ENCODE peak calls at places on chromosomes 1 and 21, in seven cellular contexts. One of them, this sample, is unnamed.

GRCh38 chr1:245409341-245410195 is 254.8 kb downstream of the KIF26B start:
- DNase-seq in natural killer cell: no peak
- DNase-seq in cardiac fibroblast: no peak
- DNase-seq in K562: no peak
- DNase-seq in NB4: no peak
- DNase-seq in mammary epithelial cell: no peak
- DNase-seq in pancreas: no peak
- DNase-seq in this sample: no peak

GRCh38 chr1:107339775-107340174 is 198.9 kb downstream of the NTNG1 start:
- DNase-seq in natural killer cell: no peak
- DNase-seq in cardiac fibroblast: no peak
- DNase-seq in K562: no peak
- DNase-seq in NB4: no peak
- DNase-seq in mammary epithelial cell: no peak
- DNase-seq in pancreas: no peak
- DNase-seq in this sample: no peak

GRCh38 chr1:199665371-199665770 is 362.1 kb upstream of the NR5A2 start:
- DNase-seq in natural killer cell: no peak
- DNase-seq in cardiac fibroblast: no peak
- DNase-seq in K562: no peak
- DNase-seq in NB4: no peak
- DNase-seq in mammary epithelial cell: no peak
- DNase-seq in pancreas: no peak
- DNase-seq in this sample: no peak

GRCh38 chr1:34147301-34147700 is 17.7 kb downstream of the CSMD2 start:
- DNase-seq in natural killer cell: no peak
- DNase-seq in cardiac fibroblast: no peak
- DNase-seq in K562: no peak
- DNase-seq in NB4: no peak
- DNase-seq in mammary epithelial cell: no peak
- DNase-seq in pancreas: no peak
- DNase-seq in this sample: no peak

GRCh38 chr1:41709873-41710272 is 208.8 kb downstream of the HIVEP3 start:
- DNase-seq in natural killer cell: no peak
- DNase-seq in cardiac fibroblast: no peak
- DNase-seq in K562: no peak
- DNase-seq in NB4: peak
- DNase-seq in mammary epithelial cell: no peak
- DNase-seq in pancreas: no peak
- DNase-seq in this sample: no peak

GRCh38 chr1:117628343-117628742 is 22.5 kb downstream of the TENT5C start:
- DNase-seq in natural killer cell: no peak
- DNase-seq in cardiac fibroblast: no peak
- DNase-seq in K562: no peak
- DNase-seq in NB4: no peak
- DNase-seq in mammary epithelial cell: no peak
- DNase-seq in pancreas: no peak
- DNase-seq in this sample: no peak

GRCh38 chr1:198232940-198233675 is 76.3 kb downstream of the NEK7 start:
- DNase-seq in natural killer cell: no peak
- DNase-seq in cardiac fibroblast: no peak
- DNase-seq in K562: no peak
- DNase-seq in NB4: no peak
- DNase-seq in mammary epithelial cell: peak
- DNase-seq in pancreas: no peak
- DNase-seq in this sample: no peak

GRCh38 chr1:84170171-84170570 is 26.1 kb downstream of the PRKACB start:
- DNase-seq in natural killer cell: no peak
- DNase-seq in cardiac fibroblast: no peak
- DNase-seq in K562: no peak
- DNase-seq in NB4: no peak
- DNase-seq in mammary epithelial cell: no peak
- DNase-seq in pancreas: no peak
- DNase-seq in this sample: no peak

GRCh38 chr1:41784516-41785279 is 134.0 kb downstream of the HIVEP3 start:
- DNase-seq in natural killer cell: no peak
- DNase-seq in cardiac fibroblast: no peak
- DNase-seq in K562: no peak
- DNase-seq in NB4: peak
- DNase-seq in mammary epithelial cell: no peak
- DNase-seq in pancreas: no peak
- DNase-seq in this sample: no peak

GRCh38 chr1:226938903-226939438 is 1.1 kb upstream of the COQ8A start:
- DNase-seq in natural killer cell: no peak
- DNase-seq in cardiac fibroblast: peak
- DNase-seq in K562: no peak
- DNase-seq in NB4: peak
- DNase-seq in mammary epithelial cell: peak
- DNase-seq in pancreas: no peak
- DNase-seq in this sample: no peak

GRCh38 chr21:27776925-27777553 is 810.2 kb upstream of the ADAMTS5 start:
- DNase-seq in natural killer cell: no peak
- DNase-seq in cardiac fibroblast: peak
- DNase-seq in K562: no peak
- DNase-seq in NB4: no peak
- DNase-seq in mammary epithelial cell: no peak
- DNase-seq in pancreas: peak
- DNase-seq in this sample: no peak

GRCh38 chr1:43331688-43332087 is 5.9 kb upstream of the MPL start:
- DNase-seq in natural killer cell: no peak
- DNase-seq in cardiac fibroblast: no peak
- DNase-seq in K562: no peak
- DNase-seq in NB4: no peak
- DNase-seq in mammary epithelial cell: no peak
- DNase-seq in pancreas: no peak
- DNase-seq in this sample: no peak

GRCh38 chr1:64162151-64162550 is 41.3 kb upstream of the UBE2U start:
- DNase-seq in natural killer cell: no peak
- DNase-seq in cardiac fibroblast: no peak
- DNase-seq in K562: no peak
- DNase-seq in NB4: no peak
- DNase-seq in mammary epithelial cell: no peak
- DNase-seq in pancreas: no peak
- DNase-seq in this sample: no peak

GRCh38 chr1:41802532-41803501 is 115.9 kb downstream of the HIVEP3 start:
- DNase-seq in natural killer cell: peak
- DNase-seq in cardiac fibroblast: no peak
- DNase-seq in K562: no peak
- DNase-seq in NB4: peak
- DNase-seq in mammary epithelial cell: peak
- DNase-seq in pancreas: no peak
- DNase-seq in this sample: no peak

GRCh38 chr21:29175408-29176147 is 45.1 kb downstream of the MAP3K7CL start:
- DNase-seq in natural killer cell: no peak
- DNase-seq in cardiac fibroblast: peak
- DNase-seq in K562: no peak
- DNase-seq in NB4: no peak
- DNase-seq in mammary epithelial cell: no peak
- DNase-seq in pancreas: peak
- DNase-seq in this sample: peak

GRCh38 chr1:111406325-111406768 is 21.2 kb downstream of the OVGP1 start:
- DNase-seq in natural killer cell: no peak
- DNase-seq in cardiac fibroblast: peak
- DNase-seq in K562: no peak
- DNase-seq in NB4: no peak
- DNase-seq in mammary epithelial cell: peak
- DNase-seq in pancreas: peak
- DNase-seq in this sample: no peak

GRCh38 chr1:169644298-169644697 is 14.4 kb upstream of the SELP start:
- DNase-seq in natural killer cell: no peak
- DNase-seq in cardiac fibroblast: no peak
- DNase-seq in K562: no peak
- DNase-seq in NB4: no peak
- DNase-seq in mammary epithelial cell: no peak
- DNase-seq in pancreas: no peak
- DNase-seq in this sample: no peak

GRCh38 chr1:170267317-170267716 is 121.6 kb downstream of the NTMT2 start:
- DNase-seq in natural killer cell: no peak
- DNase-seq in cardiac fibroblast: peak
- DNase-seq in K562: no peak
- DNase-seq in NB4: no peak
- DNase-seq in mammary epithelial cell: no peak
- DNase-seq in pancreas: no peak
- DNase-seq in this sample: no peak

GRCh38 chr1:14746393-14746792 is 147.9 kb downstream of the KAZN start:
- DNase-seq in natural killer cell: no peak
- DNase-seq in cardiac fibroblast: no peak
- DNase-seq in K562: no peak
- DNase-seq in NB4: no peak
- DNase-seq in mammary epithelial cell: no peak
- DNase-seq in pancreas: no peak
- DNase-seq in this sample: no peak

GRCh38 chr1:31961536-31961935 is 23.4 kb upstream of the PTP4A2 start:
- DNase-seq in natural killer cell: no peak
- DNase-seq in cardiac fibroblast: no peak
- DNase-seq in K562: no peak
- DNase-seq in NB4: no peak
- DNase-seq in mammary epithelial cell: no peak
- DNase-seq in pancreas: no peak
- DNase-seq in this sample: no peak

GRCh38 chr1:95554408-95554807 is 320.4 kb downstream of the RWDD3 start:
- DNase-seq in natural killer cell: no peak
- DNase-seq in cardiac fibroblast: no peak
- DNase-seq in K562: no peak
- DNase-seq in NB4: no peak
- DNase-seq in mammary epithelial cell: peak
- DNase-seq in pancreas: no peak
- DNase-seq in this sample: no peak

GRCh38 chr1:93302078-93302477 is 43.6 kb upstream of the DR1 start:
- DNase-seq in natural killer cell: no peak
- DNase-seq in cardiac fibroblast: no peak
- DNase-seq in K562: no peak
- DNase-seq in NB4: no peak
- DNase-seq in mammary epithelial cell: no peak
- DNase-seq in pancreas: no peak
- DNase-seq in this sample: no peak

GRCh38 chr1:93306920-93307319 is 38.8 kb upstream of the DR1 start:
- DNase-seq in natural killer cell: no peak
- DNase-seq in cardiac fibroblast: no peak
- DNase-seq in K562: no peak
- DNase-seq in NB4: no peak
- DNase-seq in mammary epithelial cell: no peak
- DNase-seq in pancreas: no peak
- DNase-seq in this sample: no peak

GRCh38 chr1:93301131-93301530 is 44.6 kb upstream of the DR1 start:
- DNase-seq in natural killer cell: no peak
- DNase-seq in cardiac fibroblast: no peak
- DNase-seq in K562: no peak
- DNase-seq in NB4: no peak
- DNase-seq in mammary epithelial cell: no peak
- DNase-seq in pancreas: no peak
- DNase-seq in this sample: no peak

GRCh38 chr1:93304716-93305138 is 41.0 kb upstream of the DR1 start:
- DNase-seq in natural killer cell: no peak
- DNase-seq in cardiac fibroblast: peak
- DNase-seq in K562: peak
- DNase-seq in NB4: peak
- DNase-seq in mammary epithelial cell: peak
- DNase-seq in pancreas: peak
- DNase-seq in this sample: peak
- TF ChIP-seq CTCF in natural killer cell: peak
- TF ChIP-seq CTCF in cardiac fibroblast: peak
- TF ChIP-seq CTCF in K562: peak
- TF ChIP-seq CTCF in NB4: peak
- TF ChIP-seq CTCF in mammary epithelial cell: peak
- TF ChIP-seq CTCF in pancreas: peak
- TF ChIP-seq CTCF in this sample: peak

GRCh38 chr21:43718872-43719747 is at the start of gene PDXK:
- DNase-seq in natural killer cell: peak
- DNase-seq in cardiac fibroblast: peak
- DNase-seq in K562: peak
- DNase-seq in NB4: peak
- DNase-seq in mammary epithelial cell: peak
- DNase-seq in pancreas: peak
- DNase-seq in this sample: peak
- TF ChIP-seq CTCF in natural killer cell: no peak
- TF ChIP-seq CTCF in cardiac fibroblast: no peak
- TF ChIP-seq CTCF in K562: peak
- TF ChIP-seq CTCF in NB4: no peak
- TF ChIP-seq CTCF in mammary epithelial cell: no peak
- TF ChIP-seq CTCF in pancreas: no peak
- TF ChIP-seq CTCF in this sample: no peak

DNA sequence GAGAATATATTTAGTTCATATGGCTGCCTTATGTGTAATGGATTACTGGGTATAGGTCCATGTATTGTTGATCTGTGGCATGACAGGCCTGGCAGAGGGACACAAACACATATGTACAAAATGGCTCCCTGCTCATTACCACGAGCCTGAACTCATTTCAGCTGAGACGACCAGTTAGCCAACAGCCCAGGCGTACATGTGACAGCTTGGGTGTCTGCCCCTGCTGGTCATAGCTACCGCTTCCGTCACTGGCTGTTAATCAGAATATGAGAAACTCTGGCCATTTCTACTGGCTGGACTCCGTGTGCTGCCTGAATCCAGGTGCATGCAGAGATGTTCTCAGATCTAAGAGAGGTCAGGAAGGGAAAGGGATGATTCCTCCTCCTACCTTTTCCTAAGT is 144.4 kb downstream of the PBX1 start:
- DNase-seq in natural killer cell: no peak
- DNase-seq in cardiac fibroblast: no peak
- DNase-seq in K562: peak
- DNase-seq in NB4: no peak
- DNase-seq in mammary epithelial cell: no peak
- DNase-seq in pancreas: peak
- DNase-seq in this sample: no peak
- TF ChIP-seq CTCF in natural killer cell: no peak
- TF ChIP-seq CTCF in cardiac fibroblast: no peak
- TF ChIP-seq CTCF in K562: peak
- TF ChIP-seq CTCF in NB4: no peak
- TF ChIP-seq CTCF in mammary epithelial cell: no peak
- TF ChIP-seq CTCF in pancreas: no peak
- TF ChIP-seq CTCF in this sample: no peak

DNA sequence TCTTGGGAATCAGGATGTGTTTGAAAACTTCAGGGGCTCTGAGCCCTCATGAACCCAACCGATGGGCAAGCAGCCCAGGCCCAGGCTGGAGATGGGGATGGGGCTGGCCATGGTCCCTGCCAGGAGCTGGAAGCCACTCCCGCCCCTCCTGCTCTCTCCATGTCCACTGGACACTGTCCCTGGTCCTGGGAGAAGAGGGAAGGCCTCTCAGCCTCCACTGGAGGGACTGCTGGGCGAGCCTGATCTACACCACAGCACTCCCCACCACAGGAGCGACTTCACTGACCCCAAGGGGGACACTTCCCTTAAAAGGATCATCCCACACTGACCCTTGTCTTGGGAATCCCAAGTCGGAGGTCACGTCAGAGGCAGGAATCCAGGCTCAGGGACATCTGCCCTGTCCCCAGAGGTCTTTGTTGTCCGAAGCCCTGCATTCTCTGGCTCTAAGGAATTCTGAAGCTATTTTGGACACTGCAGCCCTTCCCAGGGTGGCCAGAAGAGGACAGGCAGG is 16.9 kb upstream of the COL18A1 start:
- DNase-seq in natural killer cell: no peak
- DNase-seq in cardiac fibroblast: no peak
- DNase-seq in K562: no peak
- DNase-seq in NB4: no peak
- DNase-seq in mammary epithelial cell: no peak
- DNase-seq in pancreas: peak
- DNase-seq in this sample: no peak
- TF ChIP-seq CTCF in natural killer cell: no peak
- TF ChIP-seq CTCF in cardiac fibroblast: no peak
- TF ChIP-seq CTCF in K562: peak
- TF ChIP-seq CTCF in NB4: no peak
- TF ChIP-seq CTCF in mammary epithelial cell: no peak
- TF ChIP-seq CTCF in pancreas: no peak
- TF ChIP-seq CTCF in this sample: no peak

This sample was measured in AG09319.